ENCODE peak calls at places on chromosome 17, in four cellular contexts. E, X, Z and J are unnamed samples.

GRCh38 chr17:11176549-11176948 is 64.5 kb upstream of the SHISA6 start:
- DNase-seq in Z (no peak), X (no peak), E (no peak), J (no peak)

GRCh38 chr17:60354223-60354622 is 37.7 kb downstream of the USP32 start:
- DNase-seq in E (no peak), X (no peak), Z (peak), J (no peak)

GRCh38 chr17:59846391-59847165 is 46.2 kb downstream of the TUBD1 start:
- DNase-seq in E (peak), X (peak), Z (peak), J (peak)

GRCh38 chr17:32854834-32855389 is 22.0 kb downstream of the MYO1D start:
- DNase-seq in X (no peak), E (no peak), Z (no peak), J (no peak)

GRCh38 chr17:78053777-78054468 is 74.6 kb downstream of the TMC6 start:
- DNase-seq in E (no peak), Z (no peak), X (no peak), J (no peak)

GRCh38 chr17:43601280-43602050 is 55.3 kb upstream of the ETV4 start:
- DNase-seq in X (no peak), Z (peak), E (peak), J (peak)

GRCh38 chr17:30905742-30906100 is 317 bp downstream of the TEFM start:
- DNase-seq in E (no peak), Z (peak), X (no peak), J (peak)

GRCh38 chr17:37488009-37488604 is 1.6 kb upstream of the DUSP14 start:
- DNase-seq in E (no peak), Z (peak), X (no peak), J (no peak)

GRCh38 chr17:41484920-41485904 is 4.3 kb upstream of the KRT35 start:
- DNase-seq in Z (no peak), E (no peak), X (no peak), J (no peak)

GRCh38 chr17:15907290-15907689 is 37.6 kb upstream of the ADORA2B start:
- DNase-seq in Z (no peak), X (no peak), E (no peak), J (no peak)

GRCh38 chr17:80262291-80262690 is 1.6 kb downstream of the RNF213 start:
- DNase-seq in Z (no peak), X (no peak), E (no peak), J (no peak)

GRCh38 chr17:41516828-41517283 is 1.8 kb downstream of the KRT15 start:
- DNase-seq in E (no peak), X (no peak), Z (no peak), J (no peak)

GRCh38 chr17:15263206-15263579 is 1.9 kb downstream of the PMP22 start:
- DNase-seq in X (no peak), Z (peak), E (peak), J (peak)

GRCh38 chr17:77346765-77347164 is 206.0 kb downstream of the SEC14L1 start:
- DNase-seq in X (no peak), Z (no peak), E (no peak), J (no peak)

GRCh38 chr17:81365148-81365600 is 30.1 kb upstream of the BAHCC1 start:
- DNase-seq in X (no peak), E (no peak), Z (peak), J (peak)

GRCh38 chr17:22703204-22703603 is 1010.9 kb downstream of the KCNJ18 start:
- DNase-seq in E (no peak), Z (no peak), X (no peak), J (no peak)

GRCh38 chr17:58376472-58376921 is 24.5 kb upstream of the SUPT4H1 start:
- DNase-seq in Z (no peak), E (no peak), X (no peak), J (no peak)

GRCh38 chr17:36632916-36633846 is 31.8 kb downstream of the MRM1 start:
- DNase-seq in E (no peak), Z (no peak), X (no peak), J (no peak)

GRCh38 chr17:56169621-56170020 is 16.3 kb downstream of the ANKFN1 start:
- DNase-seq in X (no peak), E (no peak), Z (no peak), J (no peak)

GRCh38 chr17:6496116-6496481 is 51.8 kb downstream of the PIMREG start:
- DNase-seq in Z (no peak), X (peak), E (no peak), J (no peak)

GRCh38 chr17:74758846-74759163 is 10.4 kb downstream of the NHERF1 start:
- DNase-seq in E (no peak), X (no peak), Z (peak), J (peak)

GRCh38 chr17:19357351-19358140 is 5.0 kb downstream of the B9D1 start:
- DNase-seq in X (no peak), Z (no peak), E (no peak), J (no peak)

GRCh38 chr17:79979201-79979840 is 56.4 kb downstream of the TBC1D16 start:
- DNase-seq in E (no peak), X (no peak), Z (no peak), J (no peak)

GRCh38 chr17:21199311-21199710 is 14.7 kb downstream of the TMEM11 start:
- DNase-seq in X (no peak), Z (peak), E (no peak), J (no peak)

DNA sequence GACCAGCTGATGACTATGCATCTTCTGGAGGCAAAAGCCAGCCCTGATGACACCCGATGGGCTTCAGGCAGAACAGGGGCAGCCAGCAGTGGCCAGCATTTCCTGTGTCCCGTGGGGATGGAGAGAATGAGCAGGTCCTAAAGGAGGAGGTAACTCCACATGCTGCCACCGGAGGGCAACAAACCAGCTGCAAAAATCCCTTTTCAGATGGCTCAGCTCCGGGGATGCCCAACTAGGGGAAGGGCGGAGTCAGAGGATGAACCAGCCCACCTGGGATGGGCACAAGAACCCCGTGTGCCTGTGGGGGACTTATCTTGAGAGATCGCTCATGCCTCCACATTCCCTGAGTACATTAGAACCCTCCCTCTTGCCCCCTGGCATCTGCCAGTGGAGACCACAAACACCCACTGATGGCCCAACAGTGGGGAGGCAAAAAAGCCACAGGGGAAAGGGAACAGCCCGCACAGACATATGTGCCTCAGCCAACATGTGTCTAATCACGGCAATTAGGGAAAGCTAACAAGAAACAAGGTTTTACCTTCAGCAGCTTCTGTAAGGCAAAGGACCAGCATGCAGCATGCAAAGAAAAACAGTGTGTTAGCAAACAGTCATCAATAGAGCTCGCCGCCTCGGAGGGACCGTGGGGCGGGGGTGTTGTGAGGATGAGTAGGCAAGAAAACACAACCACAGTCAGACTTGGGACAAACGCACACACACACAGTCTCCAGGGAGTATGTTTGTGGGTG is 64.1 kb downstream of the MYO18A start:
- DNase-seq in E (no peak), Z (peak), X (peak), J (no peak)
- TF ChIP-seq CTCF in E (peak), Z (peak), X (peak), J (peak)

GRCh38 chr17:52227926-52228325 is 69.4 kb upstream of the CA10 start:
- DNase-seq in X (no peak), Z (no peak), E (no peak), J (no peak)

GRCh38 chr17:52237151-52237550 is 78.6 kb upstream of the CA10 start:
- DNase-seq in Z (no peak), X (no peak), E (no peak), J (no peak)

GRCh38 chr17:52233176-52233575 is 74.7 kb upstream of the CA10 start:
- DNase-seq in Z (peak), E (no peak), X (no peak), J (no peak)

GRCh38 chr17:52235416-52235960 is 77.0 kb upstream of the CA10 start:
- DNase-seq in E (no peak), X (no peak), Z (peak), J (no peak)

DNA sequence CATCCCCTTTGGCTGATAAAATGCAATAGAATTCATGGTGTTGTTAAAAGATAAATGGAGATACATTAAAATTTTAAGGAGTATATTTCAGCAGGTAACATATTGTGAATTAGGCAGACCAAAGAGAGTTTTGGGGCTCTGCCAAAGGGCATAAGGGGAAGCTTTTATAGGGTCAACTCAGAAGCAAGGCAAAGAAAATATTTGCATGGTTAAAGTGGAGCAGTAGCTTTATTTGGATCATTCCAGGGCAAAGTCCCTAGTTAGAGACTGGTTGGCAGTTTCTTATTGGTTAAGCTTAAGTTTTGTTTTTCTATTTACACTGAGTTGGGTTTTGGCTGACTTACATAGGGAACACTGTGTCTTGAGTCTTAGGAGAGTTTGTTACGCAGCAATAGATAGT is 75.1 kb upstream of the CA10 start:
- DNase-seq in E (no peak), X (no peak), Z (no peak), J (no peak)
- TF ChIP-seq CTCF in E (no peak), X (no peak), Z (no peak), J (no peak)

GRCh38 chr17:39270923-39271322 is 45.2 kb upstream of the STAC2 start:
- DNase-seq in X (no peak), E (no peak), Z (peak), J (no peak)
- TF ChIP-seq CTCF in X (no peak), E (peak), Z (peak), J (peak)

DNA sequence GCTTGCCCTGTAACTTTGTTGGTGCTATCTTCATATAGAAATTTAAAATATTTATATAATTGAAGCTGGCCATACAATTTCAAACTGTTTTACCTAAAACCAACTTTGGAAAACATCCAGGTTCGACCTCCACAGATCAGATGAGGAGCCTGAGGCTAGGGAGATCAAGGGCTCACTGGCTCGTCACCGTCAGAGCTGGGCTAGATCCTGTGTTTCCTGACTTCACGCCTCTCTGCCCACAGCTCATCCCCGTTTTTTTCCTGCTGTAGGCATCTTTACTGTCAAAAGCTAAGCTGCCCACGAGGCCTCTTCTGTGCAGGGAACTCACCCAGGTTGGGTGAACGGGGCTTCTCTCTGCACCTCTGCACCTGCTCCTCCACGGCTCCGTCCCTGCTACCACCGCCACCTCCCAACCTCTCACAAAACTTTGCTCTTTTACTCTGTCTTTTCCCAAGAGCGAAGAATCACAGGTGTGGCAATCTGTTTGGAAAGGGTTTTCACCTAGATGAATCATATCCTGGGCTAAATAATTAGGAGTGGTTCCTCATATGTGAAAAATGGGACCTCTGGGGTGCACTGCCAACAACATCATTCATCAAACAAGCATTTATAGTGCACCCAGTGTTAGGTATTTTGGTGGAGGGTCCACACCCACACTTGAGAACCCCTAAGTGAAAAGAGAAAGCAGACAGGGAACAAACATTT is 24.8 kb upstream of the KDM6B start:
- DNase-seq in Z (no peak), X (no peak), E (no peak), J (no peak)
- TF ChIP-seq CTCF in Z (no peak), X (no peak), E (no peak), J (no peak)

GRCh38 chr17:65593870-65594584 is 32.6 kb upstream of the AXIN2 start:
- DNase-seq in Z (peak), X (no peak), E (no peak), J (no peak)
- TF ChIP-seq CTCF in Z (no peak), X (no peak), E (no peak), J (no peak)

GRCh38 chr17:48724241-48725004 is 1.4 kb downstream of the PRAC2 start:
- DNase-seq in Z (peak), X (peak), E (peak), J (peak)
- TF ChIP-seq CTCF in Z (peak), X (peak), E (peak), J (peak)

GRCh38 chr17:45990836-45991235 is 8.2 kb upstream of the STH start:
- DNase-seq in E (no peak), X (no peak), Z (no peak), J (no peak)
- TF ChIP-seq CTCF in E (no peak), X (no peak), Z (no peak), J (no peak)

GRCh38 chr17:45332989-45333701 is 16.3 kb upstream of the MAP3K14 start:
- DNase-seq in Z (peak), E (no peak), X (peak), J (peak)
- TF ChIP-seq CTCF in Z (no peak), E (no peak), X (no peak), J (no peak)

GRCh38 chr17:7967751-7968150 is 34.7 kb upstream of the GUCY2D start:
- DNase-seq in E (no peak), X (no peak), Z (no peak), J (no peak)

GRCh38 chr17:7969434-7969833 is 33.0 kb upstream of the GUCY2D start:
- DNase-seq in X (no peak), E (no peak), Z (peak), J (no peak)

GRCh38 chr17:7971651-7972050 is 30.8 kb upstream of the GUCY2D start:
- DNase-seq in E (no peak), Z (no peak), X (no peak), J (no peak)

GRCh38 chr17:7974638-7975131 is 27.7 kb upstream of the GUCY2D start:
- DNase-seq in X (no peak), Z (no peak), E (no peak), J (no peak)

GRCh38 chr17:7972131-7972785 is 30.2 kb upstream of the GUCY2D start:
- DNase-seq in Z (peak), E (no peak), X (no peak), J (no peak)
- TF ChIP-seq CTCF in Z (peak), E (peak), X (no peak), J (peak)